ENCODE peak calls at places on chromosomes 12 and 14, in ten cellular contexts. One of them, this sample, is unnamed.

GRCh38 chr12:15603461-15604085 is 185.6 kb downstream of the EPS8 start:
- DNase-seq in CD4-positive, alpha-beta T cell: no peak
- DNase-seq in midbrain: no peak
- DNase-seq in NCI-H510A treated with DMSO at 0.1 percent for 48 hours: peak
- DNase-seq in GM13977: no peak
- DNase-seq in adrenal gland: no peak
- DNase-seq in endothelial cell: no peak
- DNase-seq in EL: no peak
- DNase-seq in body of pancreas: no peak
- DNase-seq in stimulated activated CD4-positive, alpha-beta T cell treated with anti-CD3 and anti-CD28 coated beads, Interleukin-2, amount 100 ng/mL, for 48 hours: no peak
- DNase-seq in this sample: no peak

GRCh38 chr12:123712780-123713319 is 697 bp downstream of the ATP6V0A2 start:
- DNase-seq in CD4-positive, alpha-beta T cell: no peak
- DNase-seq in midbrain: no peak
- DNase-seq in NCI-H510A treated with DMSO at 0.1 percent for 48 hours: no peak
- DNase-seq in GM13977: no peak
- DNase-seq in adrenal gland: no peak
- DNase-seq in endothelial cell: no peak
- DNase-seq in EL: peak
- DNase-seq in body of pancreas: no peak
- DNase-seq in stimulated activated CD4-positive, alpha-beta T cell treated with anti-CD3 and anti-CD28 coated beads, Interleukin-2, amount 100 ng/mL, for 48 hours: no peak
- DNase-seq in this sample: no peak

GRCh38 chr12:98733667-98734350 is 88.7 kb downstream of the APAF1 start:
- DNase-seq in CD4-positive, alpha-beta T cell: no peak
- DNase-seq in midbrain: no peak
- DNase-seq in NCI-H510A treated with DMSO at 0.1 percent for 48 hours: no peak
- DNase-seq in GM13977: no peak
- DNase-seq in adrenal gland: no peak
- DNase-seq in endothelial cell: no peak
- DNase-seq in EL: no peak
- DNase-seq in body of pancreas: no peak
- DNase-seq in stimulated activated CD4-positive, alpha-beta T cell treated with anti-CD3 and anti-CD28 coated beads, Interleukin-2, amount 100 ng/mL, for 48 hours: no peak
- DNase-seq in this sample: no peak

GRCh38 chr12:118120579-118121363 is 15.2 kb upstream of the PEBP1 start:
- DNase-seq in CD4-positive, alpha-beta T cell: peak
- DNase-seq in midbrain: peak
- DNase-seq in NCI-H510A treated with DMSO at 0.1 percent for 48 hours: peak
- DNase-seq in GM13977: peak
- DNase-seq in adrenal gland: peak
- DNase-seq in endothelial cell: peak
- DNase-seq in EL: peak
- DNase-seq in body of pancreas: peak
- DNase-seq in stimulated activated CD4-positive, alpha-beta T cell treated with anti-CD3 and anti-CD28 coated beads, Interleukin-2, amount 100 ng/mL, for 48 hours: peak
- DNase-seq in this sample: peak

GRCh38 chr12:10098762-10099161 is at the start of gene CLEC1A:
- DNase-seq in CD4-positive, alpha-beta T cell: no peak
- DNase-seq in midbrain: no peak
- DNase-seq in NCI-H510A treated with DMSO at 0.1 percent for 48 hours: no peak
- DNase-seq in GM13977: no peak
- DNase-seq in adrenal gland: peak
- DNase-seq in endothelial cell: peak
- DNase-seq in EL: no peak
- DNase-seq in body of pancreas: no peak
- DNase-seq in stimulated activated CD4-positive, alpha-beta T cell treated with anti-CD3 and anti-CD28 coated beads, Interleukin-2, amount 100 ng/mL, for 48 hours: no peak
- DNase-seq in this sample: peak

GRCh38 chr12:108106599-108106998 is 22.5 kb upstream of the WSCD2 start:
- DNase-seq in CD4-positive, alpha-beta T cell: no peak
- DNase-seq in midbrain: no peak
- DNase-seq in NCI-H510A treated with DMSO at 0.1 percent for 48 hours: no peak
- DNase-seq in GM13977: no peak
- DNase-seq in adrenal gland: no peak
- DNase-seq in endothelial cell: no peak
- DNase-seq in EL: no peak
- DNase-seq in body of pancreas: no peak
- DNase-seq in stimulated activated CD4-positive, alpha-beta T cell treated with anti-CD3 and anti-CD28 coated beads, Interleukin-2, amount 100 ng/mL, for 48 hours: no peak
- DNase-seq in this sample: no peak

GRCh38 chr14:103514596-103515421 is 7.8 kb downstream of the CKB start:
- DNase-seq in CD4-positive, alpha-beta T cell: no peak
- DNase-seq in midbrain: no peak
- DNase-seq in NCI-H510A treated with DMSO at 0.1 percent for 48 hours: no peak
- DNase-seq in GM13977: no peak
- DNase-seq in adrenal gland: no peak
- DNase-seq in endothelial cell: no peak
- DNase-seq in EL: no peak
- DNase-seq in body of pancreas: no peak
- DNase-seq in stimulated activated CD4-positive, alpha-beta T cell treated with anti-CD3 and anti-CD28 coated beads, Interleukin-2, amount 100 ng/mL, for 48 hours: no peak
- DNase-seq in this sample: peak

GRCh38 chr12:104288635-104289258 is 14.8 kb upstream of the EID3 start:
- DNase-seq in CD4-positive, alpha-beta T cell: peak
- DNase-seq in midbrain: peak
- DNase-seq in NCI-H510A treated with DMSO at 0.1 percent for 48 hours: peak
- DNase-seq in GM13977: peak
- DNase-seq in adrenal gland: peak
- DNase-seq in endothelial cell: peak
- DNase-seq in EL: peak
- DNase-seq in body of pancreas: peak
- DNase-seq in stimulated activated CD4-positive, alpha-beta T cell treated with anti-CD3 and anti-CD28 coated beads, Interleukin-2, amount 100 ng/mL, for 48 hours: peak
- DNase-seq in this sample: peak

This sample was measured in thyroid gland.